ENCODE peak calls at places on chromosomes 2 and 18, in ten cellular contexts. I is upper lobe of left lung, D is heart right ventricle, X is AG09319, O is fibroblast of pulmonary artery, J is K562, U is psoas muscle, N is WTC11, L is progenitor cell of endocrine pancreas, F is adrenal gland. T is an unnamed sample.

GRCh38 chr2:12502759-12503158 is 214.0 kb upstream of the TRIB2 start:
- DNase-seq in I (no peak), D (no peak), X (peak), O (no peak), J (no peak), U (no peak), N (no peak), L (no peak), F (no peak), T (no peak)

GRCh38 chr2:223041527-223042109 is 10.4 kb upstream of the KCNE4 start:
- DNase-seq in I (peak), D (peak), X (peak), O (peak), J (peak), U (peak), N (peak), L (peak), F (peak), T (no peak)

GRCh38 chr2:237446333-237446654 is 32.3 kb upstream of the COL6A3 start:
- DNase-seq in I (no peak), D (no peak), X (no peak), O (peak), J (no peak), U (no peak), N (no peak), L (no peak), F (no peak), T (no peak)

GRCh38 chr2:127570282-127571250 is 35.1 kb downstream of the MYO7B start:
- DNase-seq in I (peak), D (no peak), X (no peak), O (no peak), J (no peak), U (peak), N (no peak), L (no peak), F (peak), T (peak)

GRCh38 chr2:70380621-70381020 is 78.8 kb upstream of the FAM136A start:
- DNase-seq in I (no peak), D (no peak), X (no peak), O (no peak), J (no peak), U (no peak), N (no peak), L (no peak), F (no peak), T (no peak)

GRCh38 chr2:26429779-26430654 is 28.3 kb downstream of the DRC1 start:
- DNase-seq in I (no peak), D (peak), X (no peak), O (no peak), J (no peak), U (peak), N (no peak), L (no peak), F (no peak), T (no peak)

GRCh38 chr2:135650721-135651120 is 90.9 kb upstream of the UBXN4 start:
- DNase-seq in I (no peak), D (no peak), X (no peak), O (no peak), J (no peak), U (no peak), N (no peak), L (no peak), F (no peak), T (no peak)

GRCh38 chr2:88281302-88282217 is 111.4 kb downstream of the THNSL2 start:
- DNase-seq in I (no peak), D (no peak), X (no peak), O (no peak), J (no peak), U (no peak), N (no peak), L (no peak), F (peak), T (no peak)

GRCh38 chr2:30234180-30234971 is 3.0 kb downstream of the LBH start:
- DNase-seq in I (no peak), D (no peak), X (peak), O (peak), J (no peak), U (no peak), N (no peak), L (no peak), F (no peak), T (no peak)

GRCh38 chr18:9810216-9810804 is 75.5 kb upstream of the TXNDC2 start:
- DNase-seq in I (no peak), D (no peak), X (no peak), O (no peak), J (no peak), U (no peak), N (no peak), L (no peak), F (no peak), T (no peak)

GRCh38 chr2:132373391-132374135 is 43.0 kb upstream of the GPR39 start:
- DNase-seq in I (no peak), D (no peak), X (no peak), O (no peak), J (no peak), U (no peak), N (no peak), L (no peak), F (peak), T (no peak)

DNA sequence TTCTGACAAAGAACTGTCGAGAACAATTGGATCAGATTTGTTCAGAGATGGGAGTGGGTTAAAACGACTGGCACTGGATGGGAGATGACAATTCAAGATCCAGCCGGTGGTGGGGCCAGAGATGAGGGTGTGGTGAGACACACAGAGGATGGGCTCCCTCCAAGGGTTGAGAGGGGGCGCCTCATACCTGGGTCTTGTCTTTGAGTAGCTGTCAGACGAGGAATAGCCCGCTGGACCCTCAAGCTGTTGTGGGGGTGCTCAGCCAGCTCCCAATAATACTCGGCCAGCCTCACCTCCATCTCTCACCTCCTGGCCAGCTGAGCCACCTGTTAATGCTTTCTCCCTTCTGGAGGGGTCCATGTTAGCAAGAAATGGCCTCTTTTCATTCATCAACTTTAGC is 14.0 kb downstream of the INPP5D start:
- DNase-seq in I (no peak), D (no peak), X (no peak), O (no peak), J (no peak), U (no peak), N (peak), L (no peak), F (no peak), T (peak)
- TF ChIP-seq CTCF in I (no peak), D (no peak), X (no peak), O (no peak), J (no peak), U (no peak), N (no peak), L (no peak), F (no peak), T (no peak)

GRCh38 chr2:120780402-120780801 is 44.7 kb downstream of the GLI2 start:
- DNase-seq in I (no peak), D (no peak), X (no peak), O (peak), J (no peak), U (no peak), N (no peak), L (no peak), F (no peak), T (no peak)
- TF ChIP-seq CTCF in I (no peak), D (no peak), X (no peak), O (no peak), J (no peak), U (no peak), N (no peak), L (no peak), F (no peak), T (no peak)

DNA sequence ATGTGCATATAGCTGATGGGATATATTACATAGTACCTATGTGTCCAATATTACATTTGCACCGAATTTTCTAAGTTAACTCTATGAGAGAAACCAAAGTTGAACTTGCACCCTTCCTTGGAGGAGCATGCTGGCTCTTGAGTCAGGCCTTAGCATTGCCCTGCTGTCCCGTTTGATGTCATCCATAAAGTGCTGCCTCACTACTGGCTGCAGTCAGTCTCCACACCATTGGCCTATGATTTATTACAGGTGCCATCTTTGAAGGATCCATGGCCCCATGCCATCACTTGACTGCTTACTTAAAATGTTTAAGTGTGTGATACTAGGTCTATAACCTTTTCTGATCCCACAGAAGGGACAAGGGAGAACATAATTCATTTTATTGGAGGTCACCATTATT is 249.3 kb upstream of the RBBP8 start:
- DNase-seq in I (no peak), D (no peak), X (no peak), O (no peak), J (no peak), U (no peak), N (no peak), L (no peak), F (no peak), T (no peak)
- TF ChIP-seq CTCF in I (no peak), D (no peak), X (no peak), O (no peak), J (no peak), U (no peak), N (no peak), L (no peak), F (no peak), T (no peak)

GRCh38 chr2:188765522-188765921 is 208.7 kb upstream of the COL3A1 start:
- DNase-seq in I (no peak), D (no peak), X (no peak), O (peak), J (peak), U (no peak), N (peak), L (no peak), F (no peak), T (no peak)
- TF ChIP-seq CTCF in I (no peak), D (no peak), X (peak), O (peak), J (no peak), U (no peak), N (peak), L (peak), F (no peak), T (no peak)

GRCh38 chr18:45026162-45026561 is 345.5 kb downstream of the SETBP1 start:
- DNase-seq in I (no peak), D (no peak), X (no peak), O (no peak), J (no peak), U (no peak), N (no peak), L (no peak), F (no peak), T (no peak)
- TF ChIP-seq CTCF in I (no peak), D (no peak), X (no peak), O (no peak), J (no peak), U (peak), N (no peak), L (no peak), F (no peak), T (no peak)

DNA sequence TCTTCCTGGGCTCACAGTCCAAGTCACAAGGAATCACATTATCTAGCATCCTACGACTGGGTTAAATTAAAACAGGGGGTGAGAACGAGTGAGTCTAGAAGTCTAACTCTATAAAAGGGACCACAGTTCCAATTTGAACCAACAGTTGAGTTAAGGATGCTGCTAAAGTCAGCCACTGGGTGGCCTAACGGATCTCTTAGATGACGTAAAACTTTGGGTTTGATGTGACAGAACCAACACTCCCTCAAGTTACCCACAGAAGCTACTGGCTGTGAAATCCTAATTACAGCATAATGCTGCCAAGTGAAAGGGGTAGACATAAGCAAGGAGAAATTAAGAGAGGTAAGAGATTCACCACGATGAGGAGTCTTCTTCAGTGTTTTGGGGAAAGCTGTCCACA is 32.7 kb upstream of the RUFY4 start:
- DNase-seq in I (no peak), D (no peak), X (no peak), O (no peak), J (no peak), U (no peak), N (no peak), L (no peak), F (peak), T (no peak)
- TF ChIP-seq CTCF in I (no peak), D (no peak), X (no peak), O (peak), J (peak), U (no peak), N (no peak), L (no peak), F (no peak), T (no peak)

DNA sequence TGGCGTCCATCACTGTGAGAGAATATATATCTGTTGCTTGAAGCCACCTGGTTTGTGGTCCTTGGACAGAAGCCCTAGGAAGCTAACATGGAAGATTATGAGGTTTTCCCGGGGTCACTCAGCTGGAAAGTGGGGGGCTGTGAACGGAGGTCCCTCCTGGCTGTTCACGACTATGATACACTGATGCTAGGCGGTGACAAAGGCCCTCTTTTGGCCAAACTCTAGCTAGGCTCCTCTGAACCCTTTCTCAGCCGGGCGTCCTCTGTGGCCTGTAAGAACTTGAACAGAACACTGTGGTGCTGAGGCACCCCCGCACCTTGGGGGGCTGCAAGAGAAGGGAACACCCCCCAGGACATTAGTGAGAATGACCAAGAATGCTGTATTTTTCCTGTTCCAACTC is 164.6 kb downstream of the TFCP2L1 start:
- DNase-seq in I (no peak), D (no peak), X (no peak), O (no peak), J (no peak), U (no peak), N (no peak), L (no peak), F (no peak), T (no peak)
- TF ChIP-seq CTCF in I (no peak), D (no peak), X (no peak), O (no peak), J (no peak), U (no peak), N (no peak), L (no peak), F (no peak), T (no peak)

GRCh38 chr18:23752363-23752762 is 63.1 kb downstream of the LAMA3 start:
- DNase-seq in I (no peak), D (no peak), X (no peak), O (no peak), J (no peak), U (no peak), N (no peak), L (no peak), F (no peak), T (no peak)
- TF ChIP-seq CTCF in I (no peak), D (no peak), X (no peak), O (no peak), J (no peak), U (no peak), N (no peak), L (no peak), F (no peak), T (no peak)

T was measured in natural killer cell.